ENCODE peak calls at places on chromosome 7, in five cellular contexts. A is prostate gland, L is breast epithelium, U is HepG2, G is transverse colon. H is an unnamed sample.

GRCh38 chr7:77912293-77912692 is 113.7 kb downstream of the PHTF2 start:
- DNase-seq in G (no peak), A (no peak), L (no peak), U (no peak), H (no peak)

GRCh38 chr7:68629-69028 is 123.7 kb upstream of the FAM20C start:
- DNase-seq in G (no peak), U (no peak), L (peak; percentile 35), A (no peak), H (peak; percentile 69)

GRCh38 chr7:23383225-23383624 is 84.1 kb downstream of the MALSU1 start:
- DNase-seq in G (no peak), A (no peak), L (no peak), U (no peak), H (no peak)

GRCh38 chr7:10237306-10237705 is 736.4 kb upstream of the PHF14 start:
- DNase-seq in U (peak; percentile 45), L (no peak), G (no peak), A (no peak), H (no peak)

GRCh38 chr7:1697499-1698125 is 27.5 kb downstream of the ELFN1 start:
- DNase-seq in G (no peak), U (no peak), A (no peak), L (peak; percentile 43), H (no peak)

GRCh38 chr7:2508327-2509231 is 11.0 kb upstream of the LFNG start:
- DNase-seq in G (peak; percentile 71), A (peak; percentile 54), U (no peak), L (no peak), H (peak; percentile 84)

GRCh38 chr7:876972-877311 is 588 bp downstream of the GET4 start:
- DNase-seq in A (no peak), L (no peak), U (no peak), G (no peak), H (peak; percentile 81)

GRCh38 chr7:115679976-115680375 is 350.6 kb downstream of the TFEC start:
- DNase-seq in A (no peak), L (no peak), G (peak; percentile 10), U (peak; percentile 58), H (no peak)

GRCh38 chr7:39252916-39253315 is 275.2 kb downstream of the POU6F2 start:
- DNase-seq in A (no peak), L (no peak), G (no peak), U (no peak), H (no peak)

GRCh38 chr7:80106498-80107113 is 28.0 kb upstream of the GNAI1 start:
- DNase-seq in U (no peak), A (no peak), L (no peak), G (no peak), H (no peak)

GRCh38 chr7:27302590-27302989 is 60.0 kb downstream of the EVX1 start:
- DNase-seq in G (no peak), U (no peak), L (no peak), A (no peak), H (no peak)

GRCh38 chr7:118054529-118054928 is 129.4 kb upstream of the LSM8 start:
- DNase-seq in A (no peak), G (no peak), U (no peak), L (no peak), H (no peak)

GRCh38 chr7:138866353-138866752 is 68.4 kb upstream of the ATP6V0A4 start:
- DNase-seq in U (no peak), L (no peak), A (no peak), G (no peak), H (no peak)

GRCh38 chr7:111639894-111640293 is 77.6 kb upstream of the IMMP2L start:
- DNase-seq in U (no peak), L (no peak), G (no peak), A (no peak), H (no peak)

GRCh38 chr7:139111885-139112284 is 2.4 kb upstream of the ZC3HAV1 start:
- DNase-seq in U (no peak), A (no peak), L (no peak), G (no peak), H (no peak)

GRCh38 chr7:130877236-130877635 is 143.2 kb upstream of the KLF14 start:
- DNase-seq in L (no peak), G (no peak), A (no peak), U (no peak), H (no peak)

GRCh38 chr7:158034571-158034970 is 553.1 kb downstream of the PTPRN2 start:
- DNase-seq in U (no peak), L (peak; percentile 38), A (no peak), G (no peak), H (peak; percentile 41)

GRCh38 chr7:79980376-79980775 is 154.3 kb upstream of the GNAI1 start:
- DNase-seq in L (no peak), G (no peak), A (no peak), U (no peak), H (no peak)

GRCh38 chr7:129862672-129863071 is 90.1 kb downstream of the UBE2H start:
- DNase-seq in A (no peak), G (no peak), U (no peak), L (no peak), H (no peak)

GRCh38 chr7:137890449-137890916 is 43.7 kb upstream of the DGKI start:
- DNase-seq in G (no peak), U (no peak), A (no peak), L (no peak), H (no peak)

GRCh38 chr7:139853576-139854511 is 24.8 kb downstream of the TBXAS1 start:
- DNase-seq in U (no peak), G (peak; percentile 44), L (no peak), A (peak; percentile 18), H (peak; percentile 73)

GRCh38 chr7:104550362-104550761 is 222.0 kb downstream of the LHFPL3 start:
- DNase-seq in U (no peak), L (no peak), G (no peak), A (no peak), H (no peak)

GRCh38 chr7:25950488-25951413 is 201.2 kb upstream of the NFE2L3 start:
- DNase-seq in A (peak; percentile 97), L (peak; percentile 94), U (peak; percentile 88), G (peak; percentile 96), H (peak; percentile 95)

GRCh38 chr7:155506854-155507337 is 39.5 kb downstream of the CNPY1 start:
- DNase-seq in G (no peak), U (no peak), L (no peak), A (no peak), H (no peak)

GRCh38 chr7:73470208-73470607 is 36.6 kb downstream of the FZD9 start:
- DNase-seq in L (no peak), G (no peak), U (no peak), A (no peak), H (no peak)
- H3K36me3 ChIP-seq in L (no peaks in the 10 kb centered on the region), G (peaks cover 51% of the 10 kb centered on the region), U (peaks cover 8% of the 10 kb centered on the region), A (no peaks in the 10 kb centered on the region), H (peaks cover 58% of the 10 kb centered on the region)

GRCh38 chr7:128341733-128342132 is 2.0 kb downstream of the RBM28 start:
- DNase-seq in L (no peak), A (no peak), G (no peak), U (no peak), H (no peak)

GRCh38 chr7:128347573-128348147 is 4.0 kb upstream of the RBM28 start:
- DNase-seq in U (peak; percentile 50), G (peak; percentile 46), A (no peak), L (no peak), H (no peak)

GRCh38 chr7:128349121-128349825 is 5.6 kb upstream of the RBM28 start:
- DNase-seq in L (no peak), A (no peak), U (no peak), G (no peak), H (no peak)

GRCh38 chr7:128344431-128344774 is 695 bp upstream of the RBM28 start:
- DNase-seq in A (no peak), U (no peak), G (no peak), L (no peak), H (no peak)

DNA sequence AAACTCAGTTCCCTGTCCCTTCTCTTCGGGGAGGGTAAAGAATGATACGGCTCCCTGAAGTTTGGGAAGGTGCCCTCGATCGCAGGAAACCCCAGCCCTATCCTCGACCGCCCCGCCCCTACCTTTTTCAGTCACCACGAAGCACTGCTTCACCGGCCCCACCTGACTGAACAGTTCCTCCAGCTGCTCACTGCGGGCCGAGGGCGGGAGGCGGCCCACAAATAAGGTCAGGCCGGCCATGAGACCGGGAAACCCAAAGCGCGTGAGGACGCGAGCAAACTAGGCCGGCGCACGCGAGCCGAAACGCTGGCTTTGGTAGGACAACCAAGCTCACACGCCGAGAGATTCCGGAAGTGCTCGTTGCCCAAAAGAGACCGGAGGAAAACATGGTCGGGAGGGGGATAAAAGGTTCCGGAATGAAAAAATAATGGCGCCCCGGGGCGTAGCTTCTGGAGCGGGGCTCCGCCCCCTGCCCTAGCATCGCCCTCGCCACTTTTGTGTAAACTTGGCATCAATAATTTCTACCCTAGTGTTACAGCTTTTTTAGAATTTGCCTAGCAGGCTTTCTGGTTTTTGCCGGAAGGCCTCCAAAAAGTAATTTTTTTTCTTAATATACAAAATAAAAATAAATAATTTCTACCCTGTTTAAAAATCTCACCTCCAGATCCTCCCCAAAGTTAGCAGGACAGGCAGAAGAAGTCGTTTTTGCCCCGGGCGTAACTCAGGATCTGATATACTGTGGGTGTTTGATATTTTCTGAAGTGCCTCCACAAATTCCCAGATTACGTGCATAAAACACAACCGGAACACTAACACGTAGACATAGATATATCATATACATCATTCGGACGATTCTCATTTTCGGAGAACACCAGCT is at the start of gene RBM28:
- DNase-seq in G (peak; percentile 87), U (peak; percentile 88), A (peak; percentile 72), L (peak; percentile 84), H (peak; percentile 93)
- TF ChIP-seq POLR2A in G (peak; percentile 63), U (peak; percentile 85), A (no peak), L (no peak), H (no peak)

GRCh38 chr7:106012935-106013439 is 49.9 kb downstream of the CDHR3 start:
- DNase-seq in U (no peak), L (no peak), G (no peak), A (no peak), H (no peak)
- TF ChIP-seq POLR2AphosphoS5 in U (no peak), L (no peak), G (peak; percentile 33), A (no peak), H (no peak)

GRCh38 chr7:76356823-76357222 is 2.0 kb downstream of the YWHAG start:
- DNase-seq in G (peak; percentile 35), A (no peak), L (no peak), U (no peak), H (peak; percentile 40)

GRCh38 chr7:76356115-76356514 is 2.7 kb downstream of the YWHAG start:
- DNase-seq in L (no peak), G (no peak), U (no peak), A (no peak), H (no peak)

GRCh38 chr7:76358053-76358477 is 726 bp downstream of the YWHAG start:
- DNase-seq in A (peak; percentile 68), G (peak; percentile 76), L (peak; percentile 60), U (no peak), H (peak; percentile 85)

GRCh38 chr7:76358478-76359110 is at the start of gene YWHAG:
- DNase-seq in L (peak; percentile 92), A (peak; percentile 91), U (peak; percentile 57), G (peak; percentile 92), H (peak; percentile 95)

DNA sequence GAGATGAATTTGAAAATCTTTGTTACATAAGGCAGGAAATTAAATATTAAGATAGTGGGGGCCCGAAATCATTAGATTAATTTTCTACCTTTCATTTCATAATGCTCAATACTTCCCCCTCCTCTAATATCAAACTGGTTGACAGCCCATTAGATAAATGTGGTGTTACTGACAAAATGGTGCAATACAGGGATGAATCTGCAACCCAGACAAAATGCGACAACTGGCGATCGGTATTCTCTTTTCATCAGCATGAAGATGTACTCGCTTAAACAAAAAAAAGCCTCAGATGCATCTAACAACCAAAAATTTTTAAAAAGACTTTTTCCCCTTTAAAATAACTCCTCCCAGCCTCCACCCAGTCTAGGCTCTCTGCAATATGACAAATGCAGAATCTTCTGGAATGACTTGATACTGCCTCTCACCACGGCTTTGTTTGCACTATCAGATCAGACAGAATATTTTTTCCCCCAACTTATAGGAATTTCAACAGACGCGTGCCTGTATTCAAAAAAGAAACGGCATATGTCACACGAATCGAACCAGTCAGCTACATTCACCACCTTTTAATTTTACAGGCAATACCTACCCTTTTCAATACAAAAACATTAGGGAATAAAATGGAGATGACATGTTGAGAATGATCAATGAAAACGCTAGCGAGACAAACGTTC is 1.3 kb downstream of the YWHAG start:
- DNase-seq in U (no peak), L (no peak), G (no peak), A (no peak), H (peak; percentile 26)
- H3K36me3 ChIP-seq in U (no peaks in the 10 kb centered on the region), L (no peaks in the 10 kb centered on the region), G (no peaks in the 10 kb centered on the region), A (no peaks in the 10 kb centered on the region), H (no peaks in the 10 kb centered on the region)

H was measured in sigmoid colon.